ENCODE peak calls at places on chromosomes 16 and 17, in five cellular contexts. Q, P, I, G and M are unnamed samples.
A peak's percentile ranks its signal among the peaks of the same experiment; 100 is the strongest.

GRCh38 chr17:41098476-41098875 is 534 bp upstream of the KRTAP4-8 start:
- DNase-seq in Q (no peak), P (no peak), I (no peak), G (no peak), M (no peak)

GRCh38 chr16:57061084-57061905 is 31.1 kb upstream of the CPNE2 start:
- DNase-seq in Q (no peak), P (no peak), I (no peak), G (no peak), M (no peak)

GRCh38 chr16:71855937-71856662 is 10.3 kb downstream of the ATXN1L start:
- DNase-seq in Q (no peak), P (no peak), I (no peak), G (no peak), M (no peak)

GRCh38 chr16:85172465-85173071 is 60.3 kb upstream of the CIBAR2 start:
- DNase-seq in Q (no peak), P (no peak), I (peak; percentile 66), G (no peak), M (no peak)

GRCh38 chr17:78599419-78599818 is 22.2 kb upstream of the DNAH17 start:
- DNase-seq in Q (no peak), P (no peak), I (no peak), G (no peak), M (no peak)

GRCh38 chr17:43753488-43754129 is 5.0 kb downstream of the SOST start:
- DNase-seq in Q (no peak), P (peak; percentile 48), I (no peak), G (no peak), M (no peak)

GRCh38 chr17:60305141-60305540 is 86.8 kb downstream of the USP32 start:
- DNase-seq in Q (no peak), P (peak; percentile 35), I (no peak), G (no peak), M (no peak)

GRCh38 chr16:85428168-85428898 is 184.8 kb upstream of the GSE1 start:
- DNase-seq in Q (no peak), P (peak; percentile 79), I (peak; percentile 55), G (peak; percentile 41), M (peak; percentile 40)

GRCh38 chr17:52158450-52159042 is at the start of gene CA10:
- DNase-seq in Q (peak; percentile 38), P (peak; percentile 15), I (no peak), G (no peak), M (no peak)

GRCh38 chr17:77453613-77454559 is 313.1 kb downstream of the SEC14L1 start:
- DNase-seq in Q (peak; percentile 52), P (peak; percentile 64), I (no peak), G (peak; percentile 62), M (peak; percentile 52)

GRCh38 chr17:76264425-76264754 is 758 bp upstream of the UBALD2 start:
- DNase-seq in Q (no peak), P (no peak), I (no peak), G (no peak), M (no peak)